ENCODE peak calls at places on chromosomes 11 and 22, in seven cellular contexts. U is astrocyte of the spinal cord; K is cardiac muscle cell; V is colonic mucosa; F is A673; R is aorta; S is naive thymus-derived CD4-positive, alpha-beta T cell. W is an unnamed sample.

GRCh38 chr11:46912526-46913150 is 5.7 kb downstream of the LRP4 start:
- DNase-seq in U (no peak), K (peak), V (no peak), F (peak), R (no peak), S (no peak), W (no peak)

GRCh38 chr22:39089928-39090327 is 7.1 kb upstream of the APOBEC3H start:
- DNase-seq in U (no peak), K (no peak), V (no peak), F (no peak), R (peak), S (no peak), W (no peak)

GRCh38 chr11:129613076-129613475 is 202.6 kb upstream of the TMEM45B start:
- DNase-seq in U (no peak), K (no peak), V (no peak), F (no peak), R (no peak), S (no peak), W (no peak)

GRCh38 chr22:30855266-30855665 is 113.3 kb downstream of the MORC2 start:
- DNase-seq in U (no peak), K (no peak), V (no peak), F (no peak), R (no peak), S (no peak), W (no peak)

GRCh38 chr22:35690001-35690400 is 27.7 kb upstream of the APOL5 start:
- DNase-seq in U (no peak), K (no peak), V (no peak), F (peak), R (no peak), S (no peak), W (no peak)

GRCh38 chr11:102390667-102391449 is 43.8 kb downstream of the BIRC2 start:
- DNase-seq in U (peak), K (peak), V (peak), F (peak), R (peak), S (peak), W (peak)

GRCh38 chr11:26993965-26994446 is at the start of gene FIBIN:
- DNase-seq in U (peak), K (peak), V (no peak), F (peak), R (peak), S (no peak), W (no peak)

GRCh38 chr11:103676413-103676812 is 360.0 kb upstream of the DDI1 start:
- DNase-seq in U (no peak), K (no peak), V (no peak), F (peak), R (no peak), S (no peak), W (no peak)

GRCh38 chr22:23484651-23485050 is 95.4 kb downstream of the IGLL1 start:
- DNase-seq in U (no peak), K (no peak), V (no peak), F (no peak), R (no peak), S (no peak), W (no peak)

GRCh38 chr11:38461751-38462150 is 1863.7 kb upstream of the RAG2 start:
- DNase-seq in U (no peak), K (no peak), V (no peak), F (no peak), R (no peak), S (no peak), W (no peak)

GRCh38 chr11:68542617-68543016 is 82.1 kb downstream of the PPP6R3 start:
- DNase-seq in U (peak), K (no peak), V (no peak), F (peak), R (no peak), S (no peak), W (no peak)

GRCh38 chr22:41315586-41315985 is 14.3 kb downstream of the ZC3H7B start:
- DNase-seq in U (no peak), K (no peak), V (no peak), F (no peak), R (no peak), S (no peak), W (no peak)

GRCh38 chr11:32118025-32118974 is 27.4 kb downstream of the RCN1 start:
- DNase-seq in U (peak), K (no peak), V (no peak), F (peak), R (no peak), S (no peak), W (no peak)

GRCh38 chr11:70109006-70109405 is 30.9 kb downstream of the ANO1 start:
- DNase-seq in U (peak), K (no peak), V (no peak), F (peak), R (no peak), S (no peak), W (no peak)

GRCh38 chr11:60164550-60165075 is 18.3 kb downstream of the MS4A6A start:
- DNase-seq in U (no peak), K (no peak), V (no peak), F (no peak), R (no peak), S (no peak), W (no peak)

GRCh38 chr11:119726585-119727522 is 2.1 kb downstream of the NECTIN1 start:
- DNase-seq in U (no peak), K (no peak), V (no peak), F (no peak), R (no peak), S (no peak), W (no peak)

GRCh38 chr11:108984021-108984420 is 319.2 kb downstream of the DDX10 start:
- DNase-seq in U (no peak), K (no peak), V (no peak), F (no peak), R (no peak), S (no peak), W (no peak)

GRCh38 chr11:46906596-46906995 is 11.8 kb downstream of the LRP4 start:
- DNase-seq in U (peak), K (peak), V (no peak), F (no peak), R (peak), S (no peak), W (no peak)

GRCh38 chr22:36797334-36797733 is 19.5 kb downstream of the PVALB start:
- DNase-seq in U (no peak), K (no peak), V (no peak), F (no peak), R (no peak), S (no peak), W (no peak)

GRCh38 chr11:61587541-61587941 is 6.7 kb upstream of the SYT7 start:
- DNase-seq in U (no peak), K (peak), V (peak), F (peak), R (peak), S (peak), W (peak)

GRCh38 chr11:44628730-44629361 is 63.4 kb downstream of the CD82 start:
- DNase-seq in U (no peak), K (no peak), V (no peak), F (no peak), R (peak), S (no peak), W (peak)

GRCh38 chr11:71338806-71339177 is 86.4 kb upstream of the SHANK2 start:
- DNase-seq in U (no peak), K (no peak), V (no peak), F (no peak), R (no peak), S (no peak), W (no peak)
- H3K4me3 ChIP-seq in U (no peak), K (no peak), V (no peak), F (no peak), R (no peak), S (no peak), W (no peak)

GRCh38 chr22:45907378-45907777 is 69.6 kb downstream of the WNT7B start:
- DNase-seq in U (no peak), K (no peak), V (no peak), F (no peak), R (no peak), S (no peak), W (no peak)
- H3K4me3 ChIP-seq in U (no peak), K (no peak), V (no peak), F (no peak), R (no peak), S (no peak), W (no peak)

GRCh38 chr11:6258571-6258998 is 1.1 kb upstream of the CCKBR start:
- DNase-seq in U (no peak), K (peak), V (no peak), F (peak), R (no peak), S (no peak), W (no peak)
- H3K4me3 ChIP-seq in U (no peak), K (peak), V (no peak), F (peak), R (peak), S (peak), W (no peak)

GRCh38 chr22:16933274-16933923 is 74.6 kb downstream of the GAB4 start:
- DNase-seq in U (no peak), K (no peak), V (no peak), F (no peak), R (no peak), S (no peak), W (no peak)
- H3K4me3 ChIP-seq in U (no peak), K (no peak), V (no peak), F (no peak), R (no peak), S (no peak), W (no peak)

DNA sequence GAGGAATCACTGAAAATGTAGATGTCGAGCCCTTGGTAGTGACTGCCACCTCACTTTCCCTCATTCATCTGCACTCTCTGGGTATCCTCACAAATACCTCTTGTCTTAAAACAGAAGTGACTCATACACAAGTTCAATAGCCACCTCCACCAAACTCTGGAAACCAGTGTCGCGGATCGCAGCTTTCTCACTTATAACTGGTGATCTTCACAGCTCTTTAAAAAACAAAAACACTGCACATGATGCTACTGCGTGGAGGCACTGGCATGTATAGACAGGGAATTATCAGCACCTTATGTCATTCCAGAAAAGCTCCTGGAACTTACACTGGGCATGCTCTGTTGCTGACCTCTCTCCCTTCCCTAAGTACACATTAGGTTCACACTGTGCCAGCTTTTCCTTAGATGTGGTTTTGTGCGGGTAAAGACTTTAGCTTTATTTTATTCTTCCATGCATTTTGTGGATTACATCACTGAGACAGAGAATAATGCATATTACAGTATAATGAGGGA is 425.5 kb upstream of the CADM1 start:
- DNase-seq in U (no peak), K (no peak), V (no peak), F (no peak), R (no peak), S (no peak), W (no peak)
- H3K4me3 ChIP-seq in U (no peak), K (no peak), V (no peak), F (no peak), R (no peak), S (no peak), W (no peak)

GRCh38 chr11:73288197-73288872 is 16.2 kb downstream of the P2RY6 start:
- DNase-seq in U (no peak), K (no peak), V (no peak), F (no peak), R (no peak), S (no peak), W (no peak)
- H3K4me3 ChIP-seq in U (no peak), K (no peak), V (no peak), F (no peak), R (no peak), S (no peak), W (no peak)

GRCh38 chr11:7577226-7577882 is 63.6 kb downstream of the PPFIBP2 start:
- DNase-seq in U (peak), K (no peak), V (peak), F (peak), R (no peak), S (no peak), W (no peak)
- H3K4me3 ChIP-seq in U (peak), K (no peak), V (peak), F (peak), R (peak), S (no peak), W (no peak)

GRCh38 chr11:93736129-93736528 is 5.2 kb downstream of the TAF1D start:
- DNase-seq in U (no peak), K (no peak), V (no peak), F (no peak), R (no peak), S (no peak), W (no peak)
- H3K4me3 ChIP-seq in U (no peak), K (no peak), V (no peak), F (peak), R (no peak), S (no peak), W (no peak)